ENCODE peak calls at places on chromosomes 5 and 9, in five cellular contexts. H is NCI-H1436, X is prostate gland, D is DMS153, N is non-pigmented ciliary epithelial cell. C is an unnamed sample.

GRCh38 chr5:113059232-113059805 is 82.7 kb downstream of the DCP2 start:
- DNase-seq in H (no peak), X (no peak), D (no peak), N (no peak), C (no peak)

GRCh38 chr9:4117835-4118610 is 181.8 kb downstream of the GLIS3 start:
- DNase-seq in H (peak), X (no peak), D (no peak), N (no peak), C (no peak)

GRCh38 chr5:152097128-152097527 is 172.5 kb upstream of the GLRA1 start:
- DNase-seq in H (no peak), X (no peak), D (no peak), N (no peak), C (no peak)

GRCh38 chr9:16485155-16485554 is 385.3 kb downstream of the BNC2 start:
- DNase-seq in H (no peak), X (no peak), D (no peak), N (no peak), C (no peak)

GRCh38 chr9:88532320-88532719 is 2.7 kb upstream of the NXNL2 start:
- DNase-seq in H (peak), X (no peak), D (no peak), N (no peak), C (peak)

GRCh38 chr5:154573011-154573410 is 95.0 kb upstream of the HAND1 start:
- DNase-seq in H (no peak), X (no peak), D (no peak), N (no peak), C (no peak)

GRCh38 chr5:137361275-137361674 is 137.9 kb downstream of the SPOCK1 start:
- DNase-seq in H (no peak), X (no peak), D (no peak), N (peak), C (no peak)

GRCh38 chr9:124261787-124262595 is 4.2 kb downstream of the NEK6 start:
- DNase-seq in H (no peak), X (no peak), D (no peak), N (no peak), C (no peak)

GRCh38 chr9:135065151-135065550 is 22.3 kb upstream of the OLFM1 start:
- DNase-seq in H (no peak), X (no peak), D (no peak), N (no peak), C (no peak)

GRCh38 chr9:29730096-29730621 is 2156.9 kb upstream of the C9orf72 start:
- DNase-seq in H (no peak), X (no peak), D (no peak), N (no peak), C (no peak)

GRCh38 chr9:1837453-1838084 is 177.6 kb upstream of the SMARCA2 start:
- DNase-seq in H (no peak), X (peak), D (peak), N (no peak), C (peak)

GRCh38 chr5:61289669-61290363 is 42.2 kb upstream of the ZSWIM6 start:
- DNase-seq in H (no peak), X (no peak), D (no peak), N (no peak), C (no peak)

GRCh38 chr9:3510796-3511195 is 15.0 kb downstream of the RFX3 start:
- DNase-seq in H (no peak), X (no peak), D (no peak), N (no peak), C (no peak)

GRCh38 chr9:115142502-115143265 is 24.7 kb upstream of the TNC start:
- DNase-seq in H (no peak), X (no peak), D (no peak), N (no peak), C (no peak)

GRCh38 chr5:121984250-121984649 is 22.5 kb downstream of the SRFBP1 start:
- DNase-seq in H (no peak), X (no peak), D (no peak), N (no peak), C (no peak)

GRCh38 chr9:137064027-137064879 is 6.1 kb downstream of the SAPCD2 start:
- DNase-seq in H (peak), X (no peak), D (peak), N (no peak), C (peak)

GRCh38 chr9:38068616-38068865 is 486 bp downstream of the SHB start:
- DNase-seq in H (peak), X (peak), D (no peak), N (no peak), C (peak)

GRCh38 chr9:23611874-23612273 is 214.2 kb downstream of the ELAVL2 start:
- DNase-seq in H (no peak), X (no peak), D (no peak), N (no peak), C (no peak)

GRCh38 chr9:74036549-74037231 is 460.4 kb upstream of the RORB start:
- DNase-seq in H (no peak), X (no peak), D (no peak), N (peak), C (no peak)

GRCh38 chr9:89686134-89686533 is 81.3 kb downstream of the GADD45G start:
- DNase-seq in H (no peak), X (peak), D (peak), N (no peak), C (peak)

GRCh38 chr9:5953743-5954707 is 61.4 kb downstream of the RANBP6 start:
- DNase-seq in H (no peak), X (no peak), D (no peak), N (no peak), C (no peak)

GRCh38 chr5:93607367-93608258 is 24.6 kb downstream of the NR2F1 start:
- DNase-seq in H (peak), X (no peak), D (no peak), N (no peak), C (peak)

GRCh38 chr5:89120719-89121118 is 237.7 kb upstream of the MEF2C start:
- DNase-seq in H (no peak), X (no peak), D (no peak), N (no peak), C (no peak)

GRCh38 chr5:69131304-69131703 is 35.6 kb upstream of the CCNB1 start:
- DNase-seq in H (no peak), X (no peak), D (no peak), N (no peak), C (no peak)

GRCh38 chr5:74490814-74491213 is 149.7 kb downstream of the ENC1 start:
- DNase-seq in H (no peak), X (no peak), D (no peak), N (no peak), C (no peak)

GRCh38 chr9:126366366-126367011 is 39.9 kb downstream of the MVB12B start:
- DNase-seq in H (no peak), X (no peak), D (no peak), N (no peak), C (no peak)

GRCh38 chr5:151660616-151661015 is 26.1 kb downstream of the SPARC start:
- DNase-seq in H (no peak), X (no peak), D (no peak), N (no peak), C (no peak)

GRCh38 chr5:80408475-80408875 is 611 bp downstream of the ZFYVE16 start:
- DNase-seq in H (peak), X (no peak), D (peak), N (no peak), C (peak)

GRCh38 chr5:122774519-122774860 is 390 bp upstream of the SNX2 start:
- DNase-seq in H (no peak), X (no peak), D (no peak), N (no peak), C (no peak)

GRCh38 chr5:58898538-58898937 is 315.7 kb downstream of the RAB3C start:
- DNase-seq in H (no peak), X (no peak), D (no peak), N (no peak), C (no peak)

GRCh38 chr9:34663296-34663590 is 786 bp upstream of the CCL27 start:
- DNase-seq in H (no peak), X (no peak), D (no peak), N (no peak), C (no peak)

GRCh38 chr5:73948720-73949119 is 322.7 kb downstream of the ARHGEF28 start:
- DNase-seq in H (no peak), X (no peak), D (no peak), N (no peak), C (no peak)

GRCh38 chr9:105242557-105242956 is 1.9 kb upstream of the SLC44A1 start:
- DNase-seq in H (no peak), X (no peak), D (no peak), N (no peak), C (no peak)

GRCh38 chr5:166347051-166347450 is 1944.4 kb upstream of the WWC1 start:
- DNase-seq in H (no peak), X (no peak), D (no peak), N (no peak), C (no peak)

GRCh38 chr9:91502913-91503649 is 79.4 kb upstream of the NFIL3 start:
- DNase-seq in H (no peak), X (no peak), D (no peak), N (no peak), C (no peak)

GRCh38 chr5:51201024-51201423 is 182.2 kb upstream of the ISL1 start:
- DNase-seq in H (no peak), X (no peak), D (peak), N (no peak), C (peak)